ENCODE peak calls at places on chromosomes 1 and 21, in nine cellular contexts. K, N, A, E, I, G, H, T and F are unnamed samples.

GRCh38 chr1:74485622-74486021 is 26.8 kb downstream of the LRRC53 start:
- DNase-seq in I (no peak), K (no peak), E (no peak), N (no peak), H (peak), G (no peak), A (no peak), T (no peak), F (no peak)

GRCh38 chr1:83769594-83770321 is 229.2 kb downstream of the TTLL7 start:
- DNase-seq in N (no peak), E (no peak), I (no peak), G (no peak), K (no peak), H (no peak), T (no peak), A (no peak), F (no peak)

GRCh38 chr21:31184462-31184861 is 146.2 kb upstream of the KRTAP19-8 start:
- DNase-seq in A (no peak), T (no peak), I (peak), E (no peak), H (no peak), K (no peak), N (no peak), G (no peak), F (no peak)

GRCh38 chr1:117051224-117052064 is 8.7 kb upstream of the TTF2 start:
- DNase-seq in K (no peak), T (peak), N (no peak), E (no peak), I (no peak), G (no peak), A (no peak), H (no peak), F (no peak)

GRCh38 chr1:44534771-44535170 is 129.7 kb downstream of the RNF220 start:
- DNase-seq in I (no peak), T (no peak), H (no peak), G (no peak), K (no peak), E (no peak), A (no peak), N (no peak), F (no peak)

GRCh38 chr1:81650741-81651140 is 150.0 kb upstream of the ADGRL2 start:
- DNase-seq in E (no peak), G (no peak), N (no peak), I (no peak), H (no peak), A (no peak), T (no peak), K (no peak), F (no peak)

GRCh38 chr1:180560868-180561600 is 2.3 kb downstream of the OVAAL start:
- DNase-seq in G (peak), H (no peak), E (no peak), T (no peak), A (no peak), N (no peak), I (no peak), K (no peak), F (no peak)

GRCh38 chr1:51264470-51264869 is 28.4 kb downstream of the RNF11 start:
- DNase-seq in I (no peak), K (no peak), G (peak), T (no peak), E (no peak), A (no peak), N (no peak), H (peak), F (no peak)

GRCh38 chr1:3399732-3400131 is 54.7 kb upstream of the ARHGEF16 start:
- DNase-seq in A (no peak), N (no peak), K (no peak), T (no peak), G (no peak), H (peak), E (no peak), I (no peak), F (no peak)